ENCODE peak calls at places on chromosomes 11 and 22, in six cellular contexts. H is lower leg skin, K is K562, Y is progenitor cell of endocrine pancreas, F is fibroblast of mammary gland, T is HFFc6. O is an unnamed sample.

GRCh38 chr11:796565-797299 is 1.3 kb downstream of the SLC25A22 start:
- DNase-seq in Y (no peak), T (no peak), F (no peak), K (peak), H (no peak), O (no peak)

GRCh38 chr11:92227233-92227593 is 2.6 kb downstream of the FAT3 start:
- DNase-seq in H (no peak), Y (no peak), K (no peak), T (no peak), F (no peak), O (no peak)

GRCh38 chr11:131667566-131667965 is 297.2 kb downstream of the NTM start:
- DNase-seq in K (no peak), H (no peak), T (no peak), F (no peak), Y (no peak), O (no peak)

GRCh38 chr11:5291207-5291838 is 10.4 kb downstream of the OR51B4 start:
- DNase-seq in Y (no peak), K (peak), H (no peak), T (peak), F (peak), O (no peak)

GRCh38 chr11:95512177-95512576 is 277.4 kb downstream of the FAM76B start:
- DNase-seq in T (no peak), F (peak), K (no peak), H (peak), Y (no peak), O (no peak)

GRCh38 chr11:2825886-2826678 is 59.5 kb downstream of the CDKN1C start:
- DNase-seq in Y (no peak), K (no peak), F (peak), H (peak), T (peak), O (no peak)

GRCh38 chr11:27930946-27931345 is 177.0 kb downstream of the KIF18A start:
- DNase-seq in K (no peak), Y (no peak), F (no peak), H (no peak), T (no peak), O (no peak)

GRCh38 chr11:107857550-107858216 is 904 bp downstream of the SLC35F2 start:
- DNase-seq in K (no peak), H (no peak), T (no peak), Y (no peak), F (peak), O (no peak)

GRCh38 chr22:50276143-50276542 is 6.0 kb upstream of the MAPK11 start:
- DNase-seq in H (no peak), Y (no peak), T (no peak), F (peak), K (no peak), O (no peak)

GRCh38 chr11:73652046-73652730 is 5.8 kb downstream of the PLEKHB1 start:
- DNase-seq in K (no peak), F (no peak), H (no peak), Y (no peak), T (no peak), O (peak)

GRCh38 chr11:133928628-133929059 is 28.1 kb downstream of the IGSF9B start:
- DNase-seq in F (no peak), H (no peak), K (no peak), Y (no peak), T (no peak), O (no peak)

GRCh38 chr11:1086171-1087102 is 11.8 kb downstream of the MUC2 start:
- DNase-seq in F (no peak), Y (no peak), K (no peak), H (no peak), T (no peak), O (no peak)

GRCh38 chr22:45235101-45235777 is 5.5 kb downstream of the KIAA0930 start:
- DNase-seq in H (no peak), F (no peak), T (no peak), Y (no peak), K (no peak), O (no peak)

GRCh38 chr11:65779919-65780769 is 632 bp downstream of the AP5B1 start:
- DNase-seq in F (peak), T (peak), H (peak), K (peak), Y (peak), O (peak)

GRCh38 chr11:31882951-31883392 is 71.8 kb upstream of the PAX6 start:
- DNase-seq in H (no peak), F (no peak), T (no peak), Y (no peak), K (no peak), O (peak)

GRCh38 chr11:1126491-1126926 is 31.2 kb upstream of the MUC5AC start:
- DNase-seq in Y (peak), K (no peak), F (no peak), T (no peak), H (peak), O (no peak)

GRCh38 chr11:132471491-132471890 is 1060.8 kb downstream of the OPCML start:
- DNase-seq in Y (no peak), T (peak), F (no peak), H (no peak), K (no peak), O (no peak)

GRCh38 chr11:43638717-43639116 is 41.8 kb upstream of the HSD17B12 start:
- DNase-seq in H (no peak), F (peak), T (no peak), Y (no peak), K (no peak), O (no peak)

GRCh38 chr11:17514476-17514875 is 29.7 kb downstream of the USH1C start:
- DNase-seq in Y (no peak), T (no peak), H (no peak), F (no peak), K (no peak), O (no peak)

GRCh38 chr11:68384530-68385081 is 72.2 kb downstream of the LRP5 start:
- DNase-seq in F (no peak), T (no peak), H (no peak), Y (no peak), K (no peak), O (no peak)

GRCh38 chr11:12361650-12362049 is 15.7 kb upstream of the PARVA start:
- DNase-seq in K (no peak), F (no peak), Y (no peak), T (no peak), H (no peak), O (no peak)

GRCh38 chr11:2724653-2725366 is 25.0 kb upstream of the KCNQ1OT1 start:
- DNase-seq in Y (no peak), H (no peak), F (peak), T (no peak), K (no peak), O (no peak)

GRCh38 chr22:45334528-45334927 is 24.8 kb downstream of the FAM118A start:
- DNase-seq in K (no peak), Y (no peak), F (no peak), H (no peak), T (no peak), O (no peak)

DNA sequence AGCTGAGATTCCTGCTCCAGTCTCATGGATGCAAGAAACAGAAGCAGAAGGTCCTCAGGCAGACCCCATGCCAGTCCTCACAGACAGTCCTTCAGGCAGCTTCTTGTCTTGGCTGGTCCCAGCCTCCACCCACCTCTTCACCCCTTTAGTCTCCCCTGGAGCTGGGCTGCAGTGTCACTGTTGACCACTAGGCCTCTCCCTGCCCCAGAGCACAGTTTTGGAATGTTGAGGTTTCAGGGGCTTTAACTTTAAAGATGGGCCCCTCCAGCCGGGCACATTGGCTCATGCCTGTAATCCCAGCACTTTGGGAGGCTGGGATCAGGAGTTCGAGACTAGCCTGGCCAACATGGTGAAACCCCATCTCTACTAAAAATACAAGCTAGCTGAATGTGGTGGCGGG is 39.5 kb upstream of the GCAT start:
- DNase-seq in H (no peak), K (peak), F (no peak), T (no peak), Y (no peak), O (no peak)
- TF ChIP-seq CTCF in H (no peak), K (no peak), F (peak), T (peak), Y (peak), O (peak)

GRCh38 chr11:83815736-83816135 is 529.6 kb upstream of the CCDC90B start:
- DNase-seq in Y (no peak), T (no peak), H (no peak), K (no peak), F (no peak), O (no peak)

GRCh38 chr11:83823461-83824025 is 537.4 kb upstream of the CCDC90B start:
- DNase-seq in F (no peak), T (no peak), K (no peak), H (no peak), Y (no peak), O (no peak)

GRCh38 chr11:83818349-83818748 is 532.2 kb upstream of the CCDC90B start:
- DNase-seq in Y (no peak), F (peak), K (no peak), H (no peak), T (peak), O (no peak)

GRCh38 chr11:83816572-83817187 is 530.5 kb upstream of the CCDC90B start:
- DNase-seq in K (peak), H (no peak), T (peak), F (peak), Y (no peak), O (no peak)

GRCh38 chr11:83819936-83820549 is 533.9 kb upstream of the CCDC90B start:
- DNase-seq in T (peak), Y (no peak), H (no peak), F (peak), K (peak), O (no peak)
- TF ChIP-seq CTCF in T (peak), Y (peak), H (no peak), F (peak), K (peak), O (peak)

GRCh38 chr11:83088965-83089364 is 17.3 kb upstream of the RAB30 start:
- DNase-seq in Y (no peak), K (peak), T (no peak), H (no peak), F (no peak), O (no peak)
- TF ChIP-seq CTCF in Y (no peak), K (peak), T (peak), H (no peak), F (peak), O (no peak)

GRCh38 chr22:39940757-39941305 is 19.4 kb upstream of the TMA7B start:
- DNase-seq in K (no peak), T (no peak), H (no peak), Y (no peak), F (peak), O (no peak)
- TF ChIP-seq CTCF in K (peak), T (no peak), H (no peak), Y (no peak), F (no peak), O (no peak)

GRCh38 chr11:103602846-103603245 is 433.6 kb upstream of the DDI1 start:
- DNase-seq in T (no peak), Y (no peak), F (no peak), K (no peak), H (no peak), O (no peak)

GRCh38 chr11:103596323-103596722 is 440.1 kb upstream of the DDI1 start:
- DNase-seq in T (no peak), F (no peak), K (no peak), Y (no peak), H (no peak), O (no peak)

GRCh38 chr11:103604310-103604709 is 432.1 kb upstream of the DDI1 start:
- DNase-seq in Y (no peak), T (no peak), K (no peak), F (no peak), H (no peak), O (no peak)

DNA sequence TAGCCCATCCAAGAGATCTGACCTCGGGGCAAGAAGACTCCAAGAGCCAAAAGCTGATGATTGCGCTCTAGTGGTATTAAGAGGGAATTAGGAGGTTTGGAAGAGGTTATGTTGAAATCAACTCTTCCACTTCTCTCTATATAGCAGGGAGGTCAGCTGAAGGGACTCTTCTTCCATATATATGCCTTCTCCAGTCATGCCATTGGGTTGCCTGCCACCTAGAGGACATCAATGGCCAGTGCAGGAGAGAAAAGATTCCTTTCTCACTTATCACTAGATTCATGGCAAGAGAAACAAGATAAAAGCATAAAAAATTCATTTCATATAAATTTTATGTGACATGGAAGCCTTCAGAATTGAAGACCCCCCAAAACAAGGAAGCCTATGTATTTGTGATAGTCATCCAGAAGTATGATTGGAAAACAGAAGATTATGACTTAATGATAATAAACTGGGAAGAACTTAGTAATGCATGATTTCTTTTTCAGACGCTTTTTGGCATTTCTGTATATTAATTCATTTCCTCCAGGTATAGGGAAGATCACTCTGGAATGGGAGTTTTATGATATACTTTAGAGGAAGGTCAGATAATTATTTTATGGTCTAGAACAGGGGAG is 435.1 kb upstream of the DDI1 start:
- DNase-seq in Y (peak), F (peak), K (peak), T (peak), H (no peak), O (peak)
- TF ChIP-seq CTCF in Y (peak), F (peak), K (peak), T (peak), H (no peak), O (peak)

GRCh38 chr22:40240160-40240559 is 62.4 kb downstream of the TNRC6B start:
- DNase-seq in Y (no peak), H (no peak), T (no peak), K (peak), F (no peak), O (no peak)
- TF ChIP-seq CTCF in Y (no peak), H (no peak), T (no peak), K (no peak), F (no peak), O (no peak)

O was measured in nephron progenitor cell.